ENCODE peak calls at places on chromosomes 12 and 14, in ten cellular contexts. One of them, this sample, is unnamed. For H3K4me1 and H3K27me3, the result is how much of the 10 kb centered on the place peaks cover.

GRCh38 chr12:75666126-75666979 is 154.9 kb upstream of the KRR1 start:
- DNase-seq in CD8-positive, alpha-beta T cell: no peak
- DNase-seq in HepG2: peak
- DNase-seq in astrocyte: peak
- DNase-seq in H9: no peak
- DNase-seq in PC-3: no peak
- DNase-seq in upper lobe of right lung: no peak
- DNase-seq in body of pancreas: no peak
- DNase-seq in thoracic aorta: no peak
- DNase-seq in foreskin keratinocyte: no peak
- DNase-seq in this sample: no peak

GRCh38 chr12:122528992-122529391 is 1.9 kb downstream of the KNTC1 start:
- DNase-seq in PC-3: no peak
- DNase-seq in HepG2: no peak
- DNase-seq in CD8-positive, alpha-beta T cell: no peak
- DNase-seq in upper lobe of right lung: no peak
- DNase-seq in H9: no peak
- DNase-seq in thoracic aorta: no peak
- DNase-seq in body of pancreas: no peak
- DNase-seq in foreskin keratinocyte: no peak
- DNase-seq in astrocyte: no peak
- DNase-seq in this sample: no peak

GRCh38 chr12:85951823-85952222 is 77.7 kb downstream of the NTS start:
- DNase-seq in body of pancreas: no peak
- DNase-seq in CD8-positive, alpha-beta T cell: no peak
- DNase-seq in HepG2: no peak
- DNase-seq in H9: no peak
- DNase-seq in upper lobe of right lung: no peak
- DNase-seq in thoracic aorta: no peak
- DNase-seq in foreskin keratinocyte: peak
- DNase-seq in astrocyte: peak
- DNase-seq in PC-3: peak
- DNase-seq in this sample: no peak

GRCh38 chr14:105019861-105020814 is 745 bp downstream of the CDCA4 start:
- DNase-seq in astrocyte: no peak
- DNase-seq in upper lobe of right lung: peak
- DNase-seq in thoracic aorta: no peak
- DNase-seq in foreskin keratinocyte: no peak
- DNase-seq in body of pancreas: peak
- DNase-seq in CD8-positive, alpha-beta T cell: peak
- DNase-seq in PC-3: no peak
- DNase-seq in H9: no peak
- DNase-seq in HepG2: no peak
- DNase-seq in this sample: no peak

GRCh38 chr12:119710941-119711551 is 43.1 kb downstream of the PRKAB1 start:
- DNase-seq in H9: no peak
- DNase-seq in astrocyte: no peak
- DNase-seq in foreskin keratinocyte: no peak
- DNase-seq in body of pancreas: no peak
- DNase-seq in PC-3: peak
- DNase-seq in HepG2: no peak
- DNase-seq in thoracic aorta: no peak
- DNase-seq in upper lobe of right lung: peak
- DNase-seq in CD8-positive, alpha-beta T cell: no peak
- DNase-seq in this sample: no peak

GRCh38 chr14:56127156-56127555 is 8.9 kb downstream of the PELI2 start:
- DNase-seq in astrocyte: no peak
- DNase-seq in body of pancreas: no peak
- DNase-seq in foreskin keratinocyte: no peak
- DNase-seq in PC-3: no peak
- DNase-seq in thoracic aorta: no peak
- DNase-seq in upper lobe of right lung: no peak
- DNase-seq in HepG2: no peak
- DNase-seq in H9: no peak
- DNase-seq in CD8-positive, alpha-beta T cell: no peak
- DNase-seq in this sample: no peak

GRCh38 chr14:65238456-65238855 is 136.1 kb upstream of the MAX start:
- DNase-seq in HepG2: peak
- DNase-seq in body of pancreas: no peak
- DNase-seq in thoracic aorta: no peak
- DNase-seq in H9: no peak
- DNase-seq in astrocyte: peak
- DNase-seq in upper lobe of right lung: no peak
- DNase-seq in foreskin keratinocyte: peak
- DNase-seq in PC-3: peak
- DNase-seq in CD8-positive, alpha-beta T cell: no peak
- DNase-seq in this sample: no peak

GRCh38 chr12:51521554-51522276 is 69.3 kb upstream of the SCN8A start:
- DNase-seq in H9: no peak
- DNase-seq in body of pancreas: no peak
- DNase-seq in astrocyte: peak
- DNase-seq in foreskin keratinocyte: no peak
- DNase-seq in PC-3: peak
- DNase-seq in CD8-positive, alpha-beta T cell: no peak
- DNase-seq in upper lobe of right lung: no peak
- DNase-seq in HepG2: no peak
- DNase-seq in thoracic aorta: no peak
- DNase-seq in this sample: no peak

GRCh38 chr12:72207094-72207493 is 65.1 kb upstream of the TRHDE start:
- DNase-seq in H9: no peak
- DNase-seq in body of pancreas: no peak
- DNase-seq in PC-3: no peak
- DNase-seq in CD8-positive, alpha-beta T cell: no peak
- DNase-seq in foreskin keratinocyte: no peak
- DNase-seq in HepG2: no peak
- DNase-seq in thoracic aorta: no peak
- DNase-seq in astrocyte: no peak
- DNase-seq in upper lobe of right lung: no peak
- DNase-seq in this sample: no peak

DNA sequence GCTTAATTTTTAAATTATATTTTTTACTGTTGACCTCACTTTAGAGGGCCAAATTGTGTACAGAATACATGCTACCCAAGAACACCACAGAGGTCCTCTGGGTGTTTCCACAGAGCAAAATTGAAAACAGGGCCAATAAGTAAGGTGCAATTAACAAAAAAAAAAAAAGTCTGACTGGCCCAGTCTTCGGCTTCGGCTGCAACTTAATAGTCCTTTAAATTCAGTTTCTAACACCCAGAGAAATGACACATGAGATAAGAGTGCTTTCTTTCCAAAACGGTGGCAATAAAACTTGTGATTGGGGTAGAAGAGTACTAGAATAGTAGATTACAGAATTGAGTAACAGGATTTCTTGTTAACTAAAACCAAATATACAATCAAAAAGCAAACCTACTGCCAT is 81.3 kb downstream of the MED13L start:
- DNase-seq in astrocyte: no peak
- DNase-seq in upper lobe of right lung: no peak
- DNase-seq in thoracic aorta: no peak
- DNase-seq in body of pancreas: no peak
- DNase-seq in HepG2: no peak
- DNase-seq in PC-3: no peak
- DNase-seq in CD8-positive, alpha-beta T cell: no peak
- DNase-seq in H9: no peak
- DNase-seq in foreskin keratinocyte: no peak
- DNase-seq in this sample: no peak
- H3K4me1 ChIP-seq in astrocyte: under half
- H3K4me1 ChIP-seq in upper lobe of right lung: under half
- H3K4me1 ChIP-seq in thoracic aorta: under half
- H3K4me1 ChIP-seq in body of pancreas: under half
- H3K4me1 ChIP-seq in HepG2: under half
- H3K4me1 ChIP-seq in PC-3: under half
- H3K4me1 ChIP-seq in CD8-positive, alpha-beta T cell: under half
- H3K4me1 ChIP-seq in H9: under half
- H3K4me1 ChIP-seq in foreskin keratinocyte: under half
- H3K4me1 ChIP-seq in this sample: half or more

DNA sequence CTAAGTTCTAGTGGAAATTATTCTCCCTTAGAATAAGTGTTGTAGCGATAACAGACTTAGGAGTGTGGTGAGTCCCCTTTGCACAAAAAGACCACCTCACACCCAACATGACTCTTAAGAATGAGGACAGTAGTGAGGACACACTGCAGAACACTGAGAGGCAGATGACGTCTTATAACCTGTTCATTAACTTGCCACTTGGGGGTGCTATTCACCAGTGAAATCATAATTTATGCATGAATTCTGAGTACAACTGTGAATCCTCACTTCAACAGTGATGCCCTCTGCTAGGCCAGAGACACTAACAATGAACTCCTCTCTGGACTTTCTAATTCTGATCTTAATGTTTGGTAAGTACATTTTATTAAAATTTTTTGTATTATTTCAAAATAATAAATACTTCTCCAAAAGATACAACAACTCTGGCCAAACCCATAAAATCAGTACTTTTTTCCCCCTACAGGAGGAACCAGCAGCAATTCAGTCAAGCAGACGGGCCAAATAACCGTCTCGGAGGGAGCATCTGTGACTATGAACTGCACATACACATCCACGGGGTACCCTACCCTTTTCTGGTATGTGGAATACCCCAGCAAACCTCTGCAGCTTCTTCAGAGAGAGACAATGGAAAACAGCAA is 274.7 kb downstream of the DAD1 start:
- DNase-seq in body of pancreas: peak
- DNase-seq in foreskin keratinocyte: peak
- DNase-seq in thoracic aorta: no peak
- DNase-seq in CD8-positive, alpha-beta T cell: no peak
- DNase-seq in PC-3: peak
- DNase-seq in H9: peak
- DNase-seq in upper lobe of right lung: no peak
- DNase-seq in astrocyte: peak
- DNase-seq in HepG2: peak
- DNase-seq in this sample: no peak
- TF ChIP-seq CTCF in body of pancreas: peak
- TF ChIP-seq CTCF in foreskin keratinocyte: peak
- TF ChIP-seq CTCF in thoracic aorta: peak
- TF ChIP-seq CTCF in CD8-positive, alpha-beta T cell: no peak
- TF ChIP-seq CTCF in PC-3: peak
- TF ChIP-seq CTCF in H9: peak
- TF ChIP-seq CTCF in upper lobe of right lung: peak
- TF ChIP-seq CTCF in astrocyte: peak
- TF ChIP-seq CTCF in HepG2: peak
- TF ChIP-seq CTCF in this sample: no peak

GRCh38 chr14:26794731-26795130 is 196.9 kb upstream of the NOVA1 start:
- DNase-seq in PC-3: no peak
- DNase-seq in body of pancreas: no peak
- DNase-seq in CD8-positive, alpha-beta T cell: no peak
- DNase-seq in HepG2: no peak
- DNase-seq in foreskin keratinocyte: peak
- DNase-seq in upper lobe of right lung: no peak
- DNase-seq in thoracic aorta: no peak
- DNase-seq in astrocyte: peak
- DNase-seq in H9: no peak
- DNase-seq in this sample: no peak

DNA sequence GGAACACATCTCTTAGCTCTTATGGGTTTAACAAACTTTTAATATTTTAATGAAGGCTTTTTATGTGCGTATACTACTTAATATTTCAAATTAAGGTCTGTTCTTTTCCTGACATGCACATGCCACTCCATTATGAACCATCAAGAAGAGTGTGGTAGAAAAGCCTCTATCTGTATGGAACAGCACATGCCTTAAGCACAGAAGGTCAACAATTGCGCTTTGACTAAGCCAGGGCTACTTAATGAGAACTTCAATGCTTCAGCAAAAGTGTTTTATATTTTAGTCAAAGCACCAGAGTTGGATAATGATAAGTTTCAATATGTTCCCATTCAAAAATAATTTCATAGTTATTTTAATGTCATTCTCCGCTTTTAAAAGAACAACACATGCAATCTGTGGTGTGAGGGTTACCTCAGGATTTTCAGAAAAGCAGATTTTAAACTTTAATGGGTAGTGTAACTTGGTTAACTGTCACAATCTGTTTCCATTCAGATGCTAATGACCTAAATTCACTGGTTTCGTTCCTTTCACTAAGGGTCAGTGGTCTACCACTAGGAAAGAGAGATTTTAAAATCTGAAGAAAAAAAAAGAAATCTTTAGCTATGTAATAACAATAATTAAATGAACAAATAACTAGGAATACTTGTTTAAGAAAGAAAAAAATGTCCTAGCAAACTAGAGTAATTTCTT is 193.4 kb upstream of the NOVA1 start:
- DNase-seq in thoracic aorta: no peak
- DNase-seq in PC-3: no peak
- DNase-seq in upper lobe of right lung: no peak
- DNase-seq in body of pancreas: no peak
- DNase-seq in CD8-positive, alpha-beta T cell: no peak
- DNase-seq in foreskin keratinocyte: no peak
- DNase-seq in astrocyte: no peak
- DNase-seq in HepG2: no peak
- DNase-seq in H9: no peak
- DNase-seq in this sample: no peak
- H3K27me3 ChIP-seq in thoracic aorta: under half
- H3K27me3 ChIP-seq in PC-3: under half
- H3K27me3 ChIP-seq in upper lobe of right lung: under half
- H3K27me3 ChIP-seq in body of pancreas: under half
- H3K27me3 ChIP-seq in CD8-positive, alpha-beta T cell: under half
- H3K27me3 ChIP-seq in foreskin keratinocyte: under half
- H3K27me3 ChIP-seq in astrocyte: under half
- H3K27me3 ChIP-seq in HepG2: under half
- H3K27me3 ChIP-seq in H9: under half
- H3K27me3 ChIP-seq in this sample: under half

DNA sequence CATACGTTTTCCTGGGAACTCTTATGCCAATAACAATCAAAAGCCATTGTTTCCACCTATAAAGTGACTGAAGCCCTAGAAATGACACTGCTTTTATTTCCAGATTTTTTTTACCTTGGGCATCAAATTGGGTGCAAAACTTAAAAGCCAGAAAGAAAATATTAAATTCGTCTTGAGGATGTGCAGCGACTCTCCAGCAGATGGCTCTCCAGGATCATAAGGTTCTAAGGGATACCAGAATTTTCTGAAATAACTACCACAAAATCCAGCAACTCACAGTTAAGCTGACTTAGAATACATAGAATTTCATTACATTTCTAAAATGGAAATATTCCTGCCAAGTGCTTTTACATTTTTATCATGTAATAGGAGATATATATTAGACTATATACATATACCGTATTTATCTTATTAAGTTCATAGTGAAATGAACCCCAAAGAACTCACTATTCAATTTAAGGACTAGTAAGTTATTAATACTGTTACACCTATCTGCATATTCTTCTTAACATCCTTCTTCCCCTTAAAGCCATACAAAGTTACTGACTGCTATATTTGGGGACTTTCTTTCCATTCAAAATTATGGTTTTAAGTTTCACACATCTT is 44.0 kb downstream of the ARMH4 start:
- DNase-seq in H9: no peak
- DNase-seq in PC-3: peak
- DNase-seq in CD8-positive, alpha-beta T cell: peak
- DNase-seq in body of pancreas: peak
- DNase-seq in thoracic aorta: no peak
- DNase-seq in foreskin keratinocyte: peak
- DNase-seq in HepG2: peak
- DNase-seq in upper lobe of right lung: no peak
- DNase-seq in astrocyte: peak
- DNase-seq in this sample: peak
- H3K4me1 ChIP-seq in H9: under half
- H3K4me1 ChIP-seq in PC-3: under half
- H3K4me1 ChIP-seq in CD8-positive, alpha-beta T cell: under half
- H3K4me1 ChIP-seq in body of pancreas: under half
- H3K4me1 ChIP-seq in thoracic aorta: under half
- H3K4me1 ChIP-seq in foreskin keratinocyte: under half
- H3K4me1 ChIP-seq in HepG2: under half
- H3K4me1 ChIP-seq in upper lobe of right lung: under half
- H3K4me1 ChIP-seq in astrocyte: under half
- H3K4me1 ChIP-seq in this sample: under half

GRCh38 chr12:49720214-49720613 is 13.0 kb upstream of the FMNL3 start:
- DNase-seq in PC-3: peak
- DNase-seq in foreskin keratinocyte: no peak
- DNase-seq in body of pancreas: no peak
- DNase-seq in upper lobe of right lung: no peak
- DNase-seq in H9: no peak
- DNase-seq in thoracic aorta: no peak
- DNase-seq in HepG2: peak
- DNase-seq in astrocyte: no peak
- DNase-seq in CD8-positive, alpha-beta T cell: no peak
- DNase-seq in this sample: no peak
- TF ChIP-seq CTCF in PC-3: peak
- TF ChIP-seq CTCF in foreskin keratinocyte: peak
- TF ChIP-seq CTCF in body of pancreas: no peak
- TF ChIP-seq CTCF in upper lobe of right lung: no peak
- TF ChIP-seq CTCF in H9: no peak
- TF ChIP-seq CTCF in thoracic aorta: no peak
- TF ChIP-seq CTCF in HepG2: peak
- TF ChIP-seq CTCF in astrocyte: no peak
- TF ChIP-seq CTCF in CD8-positive, alpha-beta T cell: no peak
- TF ChIP-seq CTCF in this sample: no peak

This sample was measured in gastrocnemius medialis.